ENCODE peak calls at places on chromosomes 16 and 17, in eight cellular contexts. One of them, this sample, is unnamed.

GRCh38 chr17:64732336-64733006 is 70.4 kb upstream of the SMURF2 start:
- DNase-seq in HCT116: no peak
- DNase-seq in ovary: peak
- DNase-seq in type B pancreatic cell: no peak
- DNase-seq in BE2C: no peak
- DNase-seq in activated B cell treated with CpG ODN at 0.5 μM for 24 hours: no peak
- DNase-seq in mammary epithelial cell: no peak
- DNase-seq in GM13976: no peak
- DNase-seq in this sample: no peak

GRCh38 chr16:56876048-56876447 is 11.0 kb downstream of the SLC12A3 start:
- DNase-seq in HCT116: no peak
- DNase-seq in ovary: no peak
- DNase-seq in type B pancreatic cell: no peak
- DNase-seq in BE2C: no peak
- DNase-seq in activated B cell treated with CpG ODN at 0.5 μM for 24 hours: no peak
- DNase-seq in mammary epithelial cell: no peak
- DNase-seq in GM13976: no peak
- DNase-seq in this sample: no peak

GRCh38 chr16:81241706-81242105 is 3.2 kb downstream of the BCO1 start:
- DNase-seq in HCT116: no peak
- DNase-seq in ovary: no peak
- DNase-seq in type B pancreatic cell: no peak
- DNase-seq in BE2C: no peak
- DNase-seq in activated B cell treated with CpG ODN at 0.5 μM for 24 hours: no peak
- DNase-seq in mammary epithelial cell: no peak
- DNase-seq in GM13976: no peak
- DNase-seq in this sample: no peak

GRCh38 chr17:75271955-75272847 is 1.2 kb upstream of the MIF4GD start:
- DNase-seq in HCT116: no peak
- DNase-seq in ovary: no peak
- DNase-seq in type B pancreatic cell: no peak
- DNase-seq in BE2C: peak
- DNase-seq in activated B cell treated with CpG ODN at 0.5 μM for 24 hours: no peak
- DNase-seq in mammary epithelial cell: no peak
- DNase-seq in GM13976: no peak
- DNase-seq in this sample: no peak

GRCh38 chr17:3558603-3559269 is 1.1 kb upstream of the TRPV3 start:
- DNase-seq in HCT116: no peak
- DNase-seq in ovary: no peak
- DNase-seq in type B pancreatic cell: no peak
- DNase-seq in BE2C: no peak
- DNase-seq in activated B cell treated with CpG ODN at 0.5 μM for 24 hours: peak
- DNase-seq in mammary epithelial cell: peak
- DNase-seq in GM13976: peak
- DNase-seq in this sample: peak

GRCh38 chr16:717651-718245 is 2.8 kb downstream of the METRN start:
- DNase-seq in HCT116: no peak
- DNase-seq in ovary: no peak
- DNase-seq in type B pancreatic cell: no peak
- DNase-seq in BE2C: no peak
- DNase-seq in activated B cell treated with CpG ODN at 0.5 μM for 24 hours: no peak
- DNase-seq in mammary epithelial cell: no peak
- DNase-seq in GM13976: no peak
- DNase-seq in this sample: no peak

GRCh38 chr16:66007717-66008116 is 358.8 kb upstream of the CDH5 start:
- DNase-seq in HCT116: no peak
- DNase-seq in ovary: no peak
- DNase-seq in type B pancreatic cell: no peak
- DNase-seq in BE2C: no peak
- DNase-seq in activated B cell treated with CpG ODN at 0.5 μM for 24 hours: no peak
- DNase-seq in mammary epithelial cell: no peak
- DNase-seq in GM13976: no peak
- DNase-seq in this sample: peak

GRCh38 chr16:71895679-71896385 is 501 bp downstream of the IST1 start:
- DNase-seq in HCT116: no peak
- DNase-seq in ovary: no peak
- DNase-seq in type B pancreatic cell: peak
- DNase-seq in BE2C: no peak
- DNase-seq in activated B cell treated with CpG ODN at 0.5 μM for 24 hours: no peak
- DNase-seq in mammary epithelial cell: peak
- DNase-seq in GM13976: peak
- DNase-seq in this sample: peak

GRCh38 chr17:49290690-49291326 is 60.2 kb upstream of the PHOSPHO1 start:
- DNase-seq in HCT116: peak
- DNase-seq in ovary: no peak
- DNase-seq in type B pancreatic cell: peak
- DNase-seq in BE2C: peak
- DNase-seq in activated B cell treated with CpG ODN at 0.5 μM for 24 hours: no peak
- DNase-seq in mammary epithelial cell: no peak
- DNase-seq in GM13976: peak
- DNase-seq in this sample: peak

GRCh38 chr17:82801377-82801970 is 38.3 kb downstream of the ZNF750 start:
- DNase-seq in HCT116: no peak
- DNase-seq in ovary: no peak
- DNase-seq in type B pancreatic cell: no peak
- DNase-seq in BE2C: no peak
- DNase-seq in activated B cell treated with CpG ODN at 0.5 μM for 24 hours: no peak
- DNase-seq in mammary epithelial cell: no peak
- DNase-seq in GM13976: no peak
- DNase-seq in this sample: no peak

GRCh38 chr17:40557531-40558299 is 7.6 kb downstream of the CCR7 start:
- DNase-seq in HCT116: no peak
- DNase-seq in ovary: peak
- DNase-seq in type B pancreatic cell: peak
- DNase-seq in BE2C: no peak
- DNase-seq in activated B cell treated with CpG ODN at 0.5 μM for 24 hours: peak
- DNase-seq in mammary epithelial cell: no peak
- DNase-seq in GM13976: no peak
- DNase-seq in this sample: no peak

GRCh38 chr17:56700919-56701420 is 107.5 kb downstream of the NOG start:
- DNase-seq in HCT116: no peak
- DNase-seq in ovary: no peak
- DNase-seq in type B pancreatic cell: no peak
- DNase-seq in BE2C: no peak
- DNase-seq in activated B cell treated with CpG ODN at 0.5 μM for 24 hours: no peak
- DNase-seq in mammary epithelial cell: no peak
- DNase-seq in GM13976: no peak
- DNase-seq in this sample: no peak

GRCh38 chr17:79981661-79982101 is 54.0 kb downstream of the TBC1D16 start:
- DNase-seq in HCT116: no peak
- DNase-seq in ovary: peak
- DNase-seq in type B pancreatic cell: no peak
- DNase-seq in BE2C: no peak
- DNase-seq in activated B cell treated with CpG ODN at 0.5 μM for 24 hours: no peak
- DNase-seq in mammary epithelial cell: no peak
- DNase-seq in GM13976: no peak
- DNase-seq in this sample: no peak

GRCh38 chr17:39141915-39142664 is 9.3 kb downstream of the PLXDC1 start:
- DNase-seq in HCT116: no peak
- DNase-seq in ovary: no peak
- DNase-seq in type B pancreatic cell: no peak
- DNase-seq in BE2C: no peak
- DNase-seq in activated B cell treated with CpG ODN at 0.5 μM for 24 hours: no peak
- DNase-seq in mammary epithelial cell: no peak
- DNase-seq in GM13976: no peak
- DNase-seq in this sample: no peak

GRCh38 chr17:38591759-38592241 is 14.0 kb downstream of the SRCIN1 start:
- DNase-seq in HCT116: no peak
- DNase-seq in ovary: no peak
- DNase-seq in type B pancreatic cell: no peak
- DNase-seq in BE2C: peak
- DNase-seq in activated B cell treated with CpG ODN at 0.5 μM for 24 hours: no peak
- DNase-seq in mammary epithelial cell: peak
- DNase-seq in GM13976: no peak
- DNase-seq in this sample: no peak

GRCh38 chr17:4510615-4510941 is 11.9 kb downstream of the SPNS2 start:
- DNase-seq in HCT116: no peak
- DNase-seq in ovary: no peak
- DNase-seq in type B pancreatic cell: no peak
- DNase-seq in BE2C: no peak
- DNase-seq in activated B cell treated with CpG ODN at 0.5 μM for 24 hours: no peak
- DNase-seq in mammary epithelial cell: no peak
- DNase-seq in GM13976: no peak
- DNase-seq in this sample: no peak

GRCh38 chr17:49471089-49471683 is 23.9 kb upstream of the NGFR start:
- DNase-seq in HCT116: no peak
- DNase-seq in ovary: no peak
- DNase-seq in type B pancreatic cell: no peak
- DNase-seq in BE2C: no peak
- DNase-seq in activated B cell treated with CpG ODN at 0.5 μM for 24 hours: no peak
- DNase-seq in mammary epithelial cell: no peak
- DNase-seq in GM13976: no peak
- DNase-seq in this sample: no peak

DNA sequence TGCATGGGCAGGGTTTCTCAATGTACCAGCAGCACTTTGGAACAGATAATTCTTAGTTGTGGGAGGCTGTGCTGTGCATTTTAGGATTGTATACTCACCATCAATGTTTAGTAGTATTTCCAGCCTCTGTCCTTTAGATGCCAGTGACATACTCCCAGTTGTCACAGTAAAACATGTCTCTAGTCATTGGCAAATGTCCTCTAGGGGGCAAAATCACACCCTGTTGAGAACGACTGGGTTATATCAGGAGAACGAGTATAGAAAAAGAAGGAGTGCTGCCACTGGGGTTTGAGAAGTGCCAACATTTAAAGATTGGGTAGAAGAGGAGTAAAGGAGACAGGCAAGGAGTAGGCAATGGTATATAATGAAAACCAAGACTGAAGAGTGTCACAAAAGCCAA is 37.9 kb upstream of the SMIM36 start:
- DNase-seq in HCT116: peak
- DNase-seq in ovary: no peak
- DNase-seq in type B pancreatic cell: no peak
- DNase-seq in BE2C: peak
- DNase-seq in activated B cell treated with CpG ODN at 0.5 μM for 24 hours: no peak
- DNase-seq in mammary epithelial cell: no peak
- DNase-seq in GM13976: peak
- DNase-seq in this sample: no peak
- TF ChIP-seq CTCF in HCT116: peak
- TF ChIP-seq CTCF in ovary: no peak
- TF ChIP-seq CTCF in type B pancreatic cell: no peak
- TF ChIP-seq CTCF in BE2C: peak
- TF ChIP-seq CTCF in activated B cell treated with CpG ODN at 0.5 μM for 24 hours: no peak
- TF ChIP-seq CTCF in mammary epithelial cell: peak
- TF ChIP-seq CTCF in GM13976: peak
- TF ChIP-seq CTCF in this sample: no peak

GRCh38 chr17:57866723-57867122 is 16.9 kb upstream of the MRPS23 start:
- DNase-seq in HCT116: no peak
- DNase-seq in ovary: no peak
- DNase-seq in type B pancreatic cell: no peak
- DNase-seq in BE2C: no peak
- DNase-seq in activated B cell treated with CpG ODN at 0.5 μM for 24 hours: no peak
- DNase-seq in mammary epithelial cell: no peak
- DNase-seq in GM13976: no peak
- DNase-seq in this sample: no peak

GRCh38 chr17:57867126-57867525 is 17.3 kb upstream of the MRPS23 start:
- DNase-seq in HCT116: no peak
- DNase-seq in ovary: no peak
- DNase-seq in type B pancreatic cell: no peak
- DNase-seq in BE2C: no peak
- DNase-seq in activated B cell treated with CpG ODN at 0.5 μM for 24 hours: no peak
- DNase-seq in mammary epithelial cell: no peak
- DNase-seq in GM13976: no peak
- DNase-seq in this sample: no peak

GRCh38 chr17:57869599-57870282 is 19.9 kb upstream of the MRPS23 start:
- DNase-seq in HCT116: no peak
- DNase-seq in ovary: no peak
- DNase-seq in type B pancreatic cell: no peak
- DNase-seq in BE2C: no peak
- DNase-seq in activated B cell treated with CpG ODN at 0.5 μM for 24 hours: no peak
- DNase-seq in mammary epithelial cell: peak
- DNase-seq in GM13976: no peak
- DNase-seq in this sample: peak

GRCh38 chr17:57868775-57869598 is 19.1 kb upstream of the MRPS23 start:
- DNase-seq in HCT116: no peak
- DNase-seq in ovary: no peak
- DNase-seq in type B pancreatic cell: no peak
- DNase-seq in BE2C: no peak
- DNase-seq in activated B cell treated with CpG ODN at 0.5 μM for 24 hours: no peak
- DNase-seq in mammary epithelial cell: no peak
- DNase-seq in GM13976: no peak
- DNase-seq in this sample: no peak

GRCh38 chr17:57868007-57868774 is 18.3 kb upstream of the MRPS23 start:
- DNase-seq in HCT116: peak
- DNase-seq in ovary: peak
- DNase-seq in type B pancreatic cell: no peak
- DNase-seq in BE2C: peak
- DNase-seq in activated B cell treated with CpG ODN at 0.5 μM for 24 hours: peak
- DNase-seq in mammary epithelial cell: peak
- DNase-seq in GM13976: peak
- DNase-seq in this sample: peak
- TF ChIP-seq CTCF in HCT116: peak
- TF ChIP-seq CTCF in ovary: peak
- TF ChIP-seq CTCF in type B pancreatic cell: peak
- TF ChIP-seq CTCF in BE2C: peak
- TF ChIP-seq CTCF in activated B cell treated with CpG ODN at 0.5 μM for 24 hours: no peak
- TF ChIP-seq CTCF in mammary epithelial cell: peak
- TF ChIP-seq CTCF in GM13976: no peak
- TF ChIP-seq CTCF in this sample: peak

DNA sequence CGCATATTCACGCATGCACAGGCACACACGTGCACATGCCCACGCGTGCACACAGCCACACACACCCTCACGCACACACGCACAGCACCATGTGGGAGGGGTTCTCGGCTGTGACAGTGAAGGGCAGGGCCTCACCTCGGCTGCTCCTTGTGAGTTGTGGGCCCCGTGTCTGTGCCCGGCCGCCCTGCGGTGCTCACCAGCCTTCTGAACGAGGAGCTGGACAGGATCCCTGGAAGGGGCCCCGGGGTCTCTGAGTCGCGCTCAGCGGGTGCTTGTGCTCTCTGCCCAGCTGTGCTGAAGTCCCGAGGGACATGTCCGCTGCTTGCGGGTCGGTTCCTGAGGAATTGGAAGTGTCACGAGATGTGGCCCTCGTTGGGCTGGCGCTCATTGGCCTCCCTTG is 16.1 kb downstream of the TSC2 start:
- DNase-seq in HCT116: no peak
- DNase-seq in ovary: no peak
- DNase-seq in type B pancreatic cell: no peak
- DNase-seq in BE2C: no peak
- DNase-seq in activated B cell treated with CpG ODN at 0.5 μM for 24 hours: no peak
- DNase-seq in mammary epithelial cell: no peak
- DNase-seq in GM13976: no peak
- DNase-seq in this sample: no peak
- TF ChIP-seq CTCF in HCT116: no peak
- TF ChIP-seq CTCF in ovary: no peak
- TF ChIP-seq CTCF in type B pancreatic cell: no peak
- TF ChIP-seq CTCF in BE2C: no peak
- TF ChIP-seq CTCF in activated B cell treated with CpG ODN at 0.5 μM for 24 hours: no peak
- TF ChIP-seq CTCF in mammary epithelial cell: no peak
- TF ChIP-seq CTCF in GM13976: no peak
- TF ChIP-seq CTCF in this sample: no peak

DNA sequence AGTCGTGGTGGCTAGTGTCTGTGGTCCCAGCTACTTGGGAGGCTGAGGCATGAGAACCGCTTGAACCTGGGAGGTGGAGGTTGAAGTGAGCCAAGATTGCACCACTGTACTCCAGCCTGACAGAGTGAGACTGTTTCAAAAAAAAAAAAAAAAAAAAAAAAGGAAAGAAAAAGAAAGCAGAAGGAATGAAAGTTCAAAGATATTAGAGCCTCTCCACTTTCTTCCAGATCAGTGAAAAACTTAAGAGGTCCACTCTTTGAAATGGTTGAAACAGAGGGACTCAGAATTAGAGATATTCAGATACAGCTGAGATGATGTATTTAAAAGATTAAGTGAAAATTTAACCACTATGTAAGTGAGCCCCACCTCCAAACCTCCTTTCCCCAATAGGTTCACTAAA is 16.8 kb downstream of the MED13 start:
- DNase-seq in HCT116: no peak
- DNase-seq in ovary: no peak
- DNase-seq in type B pancreatic cell: no peak
- DNase-seq in BE2C: no peak
- DNase-seq in activated B cell treated with CpG ODN at 0.5 μM for 24 hours: no peak
- DNase-seq in mammary epithelial cell: no peak
- DNase-seq in GM13976: no peak
- DNase-seq in this sample: no peak
- TF ChIP-seq CTCF in HCT116: no peak
- TF ChIP-seq CTCF in ovary: no peak
- TF ChIP-seq CTCF in type B pancreatic cell: no peak
- TF ChIP-seq CTCF in BE2C: no peak
- TF ChIP-seq CTCF in activated B cell treated with CpG ODN at 0.5 μM for 24 hours: no peak
- TF ChIP-seq CTCF in mammary epithelial cell: no peak
- TF ChIP-seq CTCF in GM13976: no peak
- TF ChIP-seq CTCF in this sample: no peak

This sample was measured in RWPE1.